ENCODE peak calls at places on chromosome 11, in six cellular contexts. D, U, I, R, E and S are unnamed samples.

GRCh38 chr11:84660257-84660656 is 966.9 kb downstream of the DLG2 start:
- DNase-seq in I (no peak), E (no peak), D (no peak), U (no peak), R (no peak), S (no peak)

GRCh38 chr11:106585061-106585460 is 433.2 kb downstream of the GUCY1A2 start:
- DNase-seq in U (no peak), R (peak; percentile 45), E (no peak), D (peak; percentile 2), I (no peak), S (peak; percentile 1)

GRCh38 chr11:126507646-126508045 is 152.2 kb downstream of the ST3GAL4 start:
- DNase-seq in R (no peak), E (no peak), U (no peak), D (no peak), I (no peak), S (no peak)

GRCh38 chr11:121281609-121282164 is 10.9 kb upstream of the SC5D start:
- DNase-seq in I (no peak), U (no peak), R (no peak), D (no peak), E (no peak), S (no peak)

GRCh38 chr11:129061466-129062194 is 119.0 kb upstream of the TP53AIP1 start:
- DNase-seq in E (no peak), U (no peak), I (no peak), D (no peak), R (peak; percentile 82), S (peak; percentile 4)

GRCh38 chr11:81644239-81644840 is 1089.3 kb downstream of the FAM181B start:
- DNase-seq in U (peak; percentile 1), D (no peak), E (peak; percentile 17), I (peak; percentile 56), R (peak; percentile 50), S (peak; percentile 59)

GRCh38 chr11:45082744-45083543 is 63.5 kb upstream of the PRDM11 start:
- DNase-seq in U (no peak), E (no peak), I (no peak), D (no peak), R (no peak), S (no peak)

GRCh38 chr11:30429550-30429949 is 106.6 kb downstream of the ARL14EP start:
- DNase-seq in R (no peak), I (no peak), U (no peak), D (no peak), E (no peak), S (no peak)

GRCh38 chr11:11476499-11476898 is 123.4 kb upstream of the CSNK2A3 start:
- DNase-seq in E (no peak), D (no peak), I (peak; percentile 45), R (no peak), U (no peak), S (no peak)

GRCh38 chr11:33772300-33772699 is 2.0 kb downstream of the FBXO3 start:
- DNase-seq in D (no peak), E (peak; percentile 36), I (no peak), R (no peak), U (no peak), S (no peak)

GRCh38 chr11:35622070-35622469 is 3.8 kb downstream of the FJX1 start:
- DNase-seq in R (peak; percentile 79), D (no peak), E (no peak), U (no peak), I (no peak), S (peak; percentile 54)

GRCh38 chr11:126158054-126158791 is 53.2 kb downstream of the RPUSD4 start:
- DNase-seq in U (no peak), R (no peak), E (no peak), I (no peak), D (no peak), S (peak; percentile 53)

GRCh38 chr11:121328213-121328966 is 35.8 kb downstream of the SC5D start:
- DNase-seq in E (no peak), R (no peak), U (no peak), D (no peak), I (no peak), S (no peak)

GRCh38 chr11:59600234-59600633 is 15.3 kb downstream of the OSBP start:
- DNase-seq in I (no peak), D (no peak), E (no peak), U (no peak), R (no peak), S (no peak)

GRCh38 chr11:119764108-119764874 is 35.3 kb upstream of the NECTIN1 start:
- DNase-seq in U (peak; percentile 35), E (peak; percentile 82), R (peak; percentile 18), D (no peak), I (no peak), S (peak; percentile 12)

GRCh38 chr11:29676993-29677392 is 339.8 kb downstream of the KCNA4 start:
- DNase-seq in U (no peak), R (no peak), I (no peak), D (no peak), E (no peak), S (no peak)

GRCh38 chr11:104772806-104773241 is 125.4 kb downstream of the CASP12 start:
- DNase-seq in I (no peak), U (no peak), D (peak; percentile 70), R (peak; percentile 94), E (no peak), S (peak; percentile 8)

GRCh38 chr11:61325649-61326414 is 7.1 kb downstream of the DDB1 start:
- DNase-seq in D (no peak), R (no peak), I (no peak), E (peak; percentile 34), U (no peak), S (no peak)

GRCh38 chr11:61854966-61855714 is 27.0 kb downstream of the FADS2 start:
- DNase-seq in D (no peak), I (no peak), E (no peak), R (no peak), U (no peak), S (no peak)

GRCh38 chr11:35158371-35159081 is 19.6 kb downstream of the CD44 start:
- DNase-seq in U (no peak), E (no peak), I (no peak), D (peak; percentile 69), R (no peak), S (no peak)

GRCh38 chr11:28529046-28529445 is 420.9 kb downstream of the METTL15 start:
- DNase-seq in I (no peak), E (no peak), U (no peak), D (peak; percentile 20), R (peak; percentile 61), S (peak; percentile 22)

GRCh38 chr11:73262851-73263495 is 9.2 kb upstream of the P2RY6 start:
- DNase-seq in D (no peak), E (peak; percentile 15), R (peak; percentile 25), U (no peak), I (no peak), S (no peak)

GRCh38 chr11:65506316-65506769 is 7.5 kb downstream of the MALAT1 start:
- DNase-seq in U (no peak), R (no peak), I (no peak), E (no peak), D (no peak), S (no peak)